ENCODE peak calls at places on chromosome 22, in ten cellular contexts. One of them, this sample, is unnamed.

GRCh38 chr22:48857202-48857805 is 970.4 kb downstream of the BRD1 start:
- DNase-seq in activated T-helper 9 cell treated with anti-CD3 and anti-CD28 coated beads, Interleukin-2, amount 50 U/mL, for 16 hours: no peak
- DNase-seq in stimulated activated CD4-positive, alpha-beta T cell treated with anti-CD3 and anti-CD28 coated beads, Interleukin-2, amount 100 ng/mL, for 48 hours: no peak
- DNase-seq in T-helper 2 cell: no peak
- DNase-seq in HTR-8/SVneo: no peak
- DNase-seq in astrocyte of the cerebellum: no peak
- DNase-seq in HCT116: no peak
- DNase-seq in T47D: no peak
- DNase-seq in T-helper 9 cell: no peak
- DNase-seq in H9: peak
- DNase-seq in this sample: no peak

GRCh38 chr22:49398646-49399045 is 429.0 kb downstream of the BRD1 start:
- DNase-seq in activated T-helper 9 cell treated with anti-CD3 and anti-CD28 coated beads, Interleukin-2, amount 50 U/mL, for 16 hours: no peak
- DNase-seq in stimulated activated CD4-positive, alpha-beta T cell treated with anti-CD3 and anti-CD28 coated beads, Interleukin-2, amount 100 ng/mL, for 48 hours: no peak
- DNase-seq in T-helper 2 cell: no peak
- DNase-seq in HTR-8/SVneo: no peak
- DNase-seq in astrocyte of the cerebellum: no peak
- DNase-seq in HCT116: no peak
- DNase-seq in T47D: no peak
- DNase-seq in T-helper 9 cell: no peak
- DNase-seq in H9: peak
- DNase-seq in this sample: no peak

GRCh38 chr22:50621491-50621880 is 6.5 kb downstream of the ARSA start:
- DNase-seq in activated T-helper 9 cell treated with anti-CD3 and anti-CD28 coated beads, Interleukin-2, amount 50 U/mL, for 16 hours: no peak
- DNase-seq in stimulated activated CD4-positive, alpha-beta T cell treated with anti-CD3 and anti-CD28 coated beads, Interleukin-2, amount 100 ng/mL, for 48 hours: peak
- DNase-seq in T-helper 2 cell: no peak
- DNase-seq in HTR-8/SVneo: no peak
- DNase-seq in astrocyte of the cerebellum: no peak
- DNase-seq in HCT116: no peak
- DNase-seq in T47D: no peak
- DNase-seq in T-helper 9 cell: peak
- DNase-seq in H9: peak
- DNase-seq in this sample: peak

GRCh38 chr22:39527481-39527961 is 5.0 kb downstream of the RPS19BP1 start:
- DNase-seq in activated T-helper 9 cell treated with anti-CD3 and anti-CD28 coated beads, Interleukin-2, amount 50 U/mL, for 16 hours: no peak
- DNase-seq in stimulated activated CD4-positive, alpha-beta T cell treated with anti-CD3 and anti-CD28 coated beads, Interleukin-2, amount 100 ng/mL, for 48 hours: no peak
- DNase-seq in T-helper 2 cell: no peak
- DNase-seq in HTR-8/SVneo: no peak
- DNase-seq in astrocyte of the cerebellum: no peak
- DNase-seq in HCT116: no peak
- DNase-seq in T47D: peak
- DNase-seq in T-helper 9 cell: no peak
- DNase-seq in H9: peak
- DNase-seq in this sample: peak

GRCh38 chr22:45344339-45344738 is 34.6 kb downstream of the FAM118A start:
- DNase-seq in activated T-helper 9 cell treated with anti-CD3 and anti-CD28 coated beads, Interleukin-2, amount 50 U/mL, for 16 hours: no peak
- DNase-seq in stimulated activated CD4-positive, alpha-beta T cell treated with anti-CD3 and anti-CD28 coated beads, Interleukin-2, amount 100 ng/mL, for 48 hours: no peak
- DNase-seq in T-helper 2 cell: no peak
- DNase-seq in HTR-8/SVneo: no peak
- DNase-seq in astrocyte of the cerebellum: no peak
- DNase-seq in HCT116: no peak
- DNase-seq in T47D: peak
- DNase-seq in T-helper 9 cell: no peak
- DNase-seq in H9: peak
- DNase-seq in this sample: no peak

GRCh38 chr22:37007666-37008065 is 11.6 kb downstream of the TST start:
- DNase-seq in activated T-helper 9 cell treated with anti-CD3 and anti-CD28 coated beads, Interleukin-2, amount 50 U/mL, for 16 hours: no peak
- DNase-seq in stimulated activated CD4-positive, alpha-beta T cell treated with anti-CD3 and anti-CD28 coated beads, Interleukin-2, amount 100 ng/mL, for 48 hours: no peak
- DNase-seq in T-helper 2 cell: no peak
- DNase-seq in HTR-8/SVneo: no peak
- DNase-seq in astrocyte of the cerebellum: no peak
- DNase-seq in HCT116: no peak
- DNase-seq in T47D: no peak
- DNase-seq in T-helper 9 cell: no peak
- DNase-seq in H9: no peak
- DNase-seq in this sample: no peak

GRCh38 chr22:31296258-31296657 is 4.0 kb upstream of the PIK3IP1 start:
- DNase-seq in activated T-helper 9 cell treated with anti-CD3 and anti-CD28 coated beads, Interleukin-2, amount 50 U/mL, for 16 hours: no peak
- DNase-seq in stimulated activated CD4-positive, alpha-beta T cell treated with anti-CD3 and anti-CD28 coated beads, Interleukin-2, amount 100 ng/mL, for 48 hours: no peak
- DNase-seq in T-helper 2 cell: no peak
- DNase-seq in HTR-8/SVneo: no peak
- DNase-seq in astrocyte of the cerebellum: no peak
- DNase-seq in HCT116: no peak
- DNase-seq in T47D: no peak
- DNase-seq in T-helper 9 cell: no peak
- DNase-seq in H9: no peak
- DNase-seq in this sample: peak

GRCh38 chr22:43310311-43310710 is 32.9 kb downstream of the SCUBE1 start:
- DNase-seq in activated T-helper 9 cell treated with anti-CD3 and anti-CD28 coated beads, Interleukin-2, amount 50 U/mL, for 16 hours: no peak
- DNase-seq in stimulated activated CD4-positive, alpha-beta T cell treated with anti-CD3 and anti-CD28 coated beads, Interleukin-2, amount 100 ng/mL, for 48 hours: no peak
- DNase-seq in T-helper 2 cell: no peak
- DNase-seq in HTR-8/SVneo: no peak
- DNase-seq in astrocyte of the cerebellum: peak
- DNase-seq in HCT116: no peak
- DNase-seq in T47D: no peak
- DNase-seq in T-helper 9 cell: no peak
- DNase-seq in H9: no peak
- DNase-seq in this sample: no peak

GRCh38 chr22:41021039-41021654 is 70.0 kb downstream of the RBX1 start:
- DNase-seq in activated T-helper 9 cell treated with anti-CD3 and anti-CD28 coated beads, Interleukin-2, amount 50 U/mL, for 16 hours: no peak
- DNase-seq in stimulated activated CD4-positive, alpha-beta T cell treated with anti-CD3 and anti-CD28 coated beads, Interleukin-2, amount 100 ng/mL, for 48 hours: peak
- DNase-seq in T-helper 2 cell: no peak
- DNase-seq in HTR-8/SVneo: no peak
- DNase-seq in astrocyte of the cerebellum: no peak
- DNase-seq in HCT116: no peak
- DNase-seq in T47D: peak
- DNase-seq in T-helper 9 cell: no peak
- DNase-seq in H9: peak
- DNase-seq in this sample: peak

GRCh38 chr22:25366408-25366807 is 147.0 kb downstream of the CRYBB2 start:
- DNase-seq in activated T-helper 9 cell treated with anti-CD3 and anti-CD28 coated beads, Interleukin-2, amount 50 U/mL, for 16 hours: no peak
- DNase-seq in stimulated activated CD4-positive, alpha-beta T cell treated with anti-CD3 and anti-CD28 coated beads, Interleukin-2, amount 100 ng/mL, for 48 hours: no peak
- DNase-seq in T-helper 2 cell: no peak
- DNase-seq in HTR-8/SVneo: no peak
- DNase-seq in astrocyte of the cerebellum: no peak
- DNase-seq in HCT116: no peak
- DNase-seq in T47D: no peak
- DNase-seq in T-helper 9 cell: no peak
- DNase-seq in H9: no peak
- DNase-seq in this sample: no peak

GRCh38 chr22:34997921-34998320 is 68.0 kb upstream of the ISX start:
- DNase-seq in activated T-helper 9 cell treated with anti-CD3 and anti-CD28 coated beads, Interleukin-2, amount 50 U/mL, for 16 hours: no peak
- DNase-seq in stimulated activated CD4-positive, alpha-beta T cell treated with anti-CD3 and anti-CD28 coated beads, Interleukin-2, amount 100 ng/mL, for 48 hours: no peak
- DNase-seq in T-helper 2 cell: no peak
- DNase-seq in HTR-8/SVneo: no peak
- DNase-seq in astrocyte of the cerebellum: no peak
- DNase-seq in HCT116: no peak
- DNase-seq in T47D: no peak
- DNase-seq in T-helper 9 cell: no peak
- DNase-seq in H9: no peak
- DNase-seq in this sample: no peak

GRCh38 chr22:21564411-21564810 is 3.1 kb upstream of the UBE2L3 start:
- DNase-seq in activated T-helper 9 cell treated with anti-CD3 and anti-CD28 coated beads, Interleukin-2, amount 50 U/mL, for 16 hours: no peak
- DNase-seq in stimulated activated CD4-positive, alpha-beta T cell treated with anti-CD3 and anti-CD28 coated beads, Interleukin-2, amount 100 ng/mL, for 48 hours: no peak
- DNase-seq in T-helper 2 cell: no peak
- DNase-seq in HTR-8/SVneo: no peak
- DNase-seq in astrocyte of the cerebellum: no peak
- DNase-seq in HCT116: no peak
- DNase-seq in T47D: no peak
- DNase-seq in T-helper 9 cell: no peak
- DNase-seq in H9: no peak
- DNase-seq in this sample: no peak

GRCh38 chr22:21978564-21979386 is 3.8 kb downstream of the TOP3B start:
- DNase-seq in activated T-helper 9 cell treated with anti-CD3 and anti-CD28 coated beads, Interleukin-2, amount 50 U/mL, for 16 hours: no peak
- DNase-seq in stimulated activated CD4-positive, alpha-beta T cell treated with anti-CD3 and anti-CD28 coated beads, Interleukin-2, amount 100 ng/mL, for 48 hours: no peak
- DNase-seq in T-helper 2 cell: no peak
- DNase-seq in HTR-8/SVneo: no peak
- DNase-seq in astrocyte of the cerebellum: no peak
- DNase-seq in HCT116: no peak
- DNase-seq in T47D: no peak
- DNase-seq in T-helper 9 cell: no peak
- DNase-seq in H9: no peak
- DNase-seq in this sample: no peak

GRCh38 chr22:47316020-47316419 is 553.6 kb downstream of the TBC1D22A start:
- DNase-seq in activated T-helper 9 cell treated with anti-CD3 and anti-CD28 coated beads, Interleukin-2, amount 50 U/mL, for 16 hours: no peak
- DNase-seq in stimulated activated CD4-positive, alpha-beta T cell treated with anti-CD3 and anti-CD28 coated beads, Interleukin-2, amount 100 ng/mL, for 48 hours: no peak
- DNase-seq in T-helper 2 cell: no peak
- DNase-seq in HTR-8/SVneo: no peak
- DNase-seq in astrocyte of the cerebellum: no peak
- DNase-seq in HCT116: no peak
- DNase-seq in T47D: no peak
- DNase-seq in T-helper 9 cell: no peak
- DNase-seq in H9: no peak
- DNase-seq in this sample: no peak

GRCh38 chr22:39690901-39691620 is 120.5 kb downstream of the CACNA1I start:
- DNase-seq in activated T-helper 9 cell treated with anti-CD3 and anti-CD28 coated beads, Interleukin-2, amount 50 U/mL, for 16 hours: no peak
- DNase-seq in stimulated activated CD4-positive, alpha-beta T cell treated with anti-CD3 and anti-CD28 coated beads, Interleukin-2, amount 100 ng/mL, for 48 hours: peak
- DNase-seq in T-helper 2 cell: no peak
- DNase-seq in HTR-8/SVneo: no peak
- DNase-seq in astrocyte of the cerebellum: no peak
- DNase-seq in HCT116: no peak
- DNase-seq in T47D: no peak
- DNase-seq in T-helper 9 cell: no peak
- DNase-seq in H9: peak
- DNase-seq in this sample: no peak

GRCh38 chr22:50730941-50731661 is 6.9 kb upstream of the ACR start:
- DNase-seq in activated T-helper 9 cell treated with anti-CD3 and anti-CD28 coated beads, Interleukin-2, amount 50 U/mL, for 16 hours: no peak
- DNase-seq in stimulated activated CD4-positive, alpha-beta T cell treated with anti-CD3 and anti-CD28 coated beads, Interleukin-2, amount 100 ng/mL, for 48 hours: no peak
- DNase-seq in T-helper 2 cell: no peak
- DNase-seq in HTR-8/SVneo: no peak
- DNase-seq in astrocyte of the cerebellum: no peak
- DNase-seq in HCT116: no peak
- DNase-seq in T47D: no peak
- DNase-seq in T-helper 9 cell: no peak
- DNase-seq in H9: no peak
- DNase-seq in this sample: no peak

GRCh38 chr22:37457093-37457893 is 28.9 kb downstream of the MFNG start:
- DNase-seq in activated T-helper 9 cell treated with anti-CD3 and anti-CD28 coated beads, Interleukin-2, amount 50 U/mL, for 16 hours: peak
- DNase-seq in stimulated activated CD4-positive, alpha-beta T cell treated with anti-CD3 and anti-CD28 coated beads, Interleukin-2, amount 100 ng/mL, for 48 hours: peak
- DNase-seq in T-helper 2 cell: peak
- DNase-seq in HTR-8/SVneo: peak
- DNase-seq in astrocyte of the cerebellum: peak
- DNase-seq in HCT116: peak
- DNase-seq in T47D: peak
- DNase-seq in T-helper 9 cell: peak
- DNase-seq in H9: peak
- DNase-seq in this sample: peak

GRCh38 chr22:35970601-35971417 is 57.8 kb downstream of the RBFOX2 start:
- DNase-seq in activated T-helper 9 cell treated with anti-CD3 and anti-CD28 coated beads, Interleukin-2, amount 50 U/mL, for 16 hours: no peak
- DNase-seq in stimulated activated CD4-positive, alpha-beta T cell treated with anti-CD3 and anti-CD28 coated beads, Interleukin-2, amount 100 ng/mL, for 48 hours: no peak
- DNase-seq in T-helper 2 cell: no peak
- DNase-seq in HTR-8/SVneo: no peak
- DNase-seq in astrocyte of the cerebellum: no peak
- DNase-seq in HCT116: no peak
- DNase-seq in T47D: no peak
- DNase-seq in T-helper 9 cell: no peak
- DNase-seq in H9: no peak
- DNase-seq in this sample: no peak

GRCh38 chr22:23248583-23248982 is 68.3 kb downstream of the BCR start:
- DNase-seq in activated T-helper 9 cell treated with anti-CD3 and anti-CD28 coated beads, Interleukin-2, amount 50 U/mL, for 16 hours: no peak
- DNase-seq in stimulated activated CD4-positive, alpha-beta T cell treated with anti-CD3 and anti-CD28 coated beads, Interleukin-2, amount 100 ng/mL, for 48 hours: no peak
- DNase-seq in T-helper 2 cell: no peak
- DNase-seq in HTR-8/SVneo: no peak
- DNase-seq in astrocyte of the cerebellum: peak
- DNase-seq in HCT116: no peak
- DNase-seq in T47D: peak
- DNase-seq in T-helper 9 cell: no peak
- DNase-seq in H9: peak
- DNase-seq in this sample: no peak

GRCh38 chr22:50713008-50713385 is 25.0 kb upstream of the ACR start:
- DNase-seq in activated T-helper 9 cell treated with anti-CD3 and anti-CD28 coated beads, Interleukin-2, amount 50 U/mL, for 16 hours: no peak
- DNase-seq in stimulated activated CD4-positive, alpha-beta T cell treated with anti-CD3 and anti-CD28 coated beads, Interleukin-2, amount 100 ng/mL, for 48 hours: no peak
- DNase-seq in T-helper 2 cell: no peak
- DNase-seq in HTR-8/SVneo: no peak
- DNase-seq in astrocyte of the cerebellum: no peak
- DNase-seq in HCT116: no peak
- DNase-seq in T47D: no peak
- DNase-seq in T-helper 9 cell: no peak
- DNase-seq in H9: no peak
- DNase-seq in this sample: no peak

GRCh38 chr22:25845985-25846745 is 104.2 kb downstream of the MYO18B start:
- DNase-seq in activated T-helper 9 cell treated with anti-CD3 and anti-CD28 coated beads, Interleukin-2, amount 50 U/mL, for 16 hours: no peak
- DNase-seq in stimulated activated CD4-positive, alpha-beta T cell treated with anti-CD3 and anti-CD28 coated beads, Interleukin-2, amount 100 ng/mL, for 48 hours: no peak
- DNase-seq in T-helper 2 cell: no peak
- DNase-seq in HTR-8/SVneo: no peak
- DNase-seq in astrocyte of the cerebellum: no peak
- DNase-seq in HCT116: no peak
- DNase-seq in T47D: no peak
- DNase-seq in T-helper 9 cell: no peak
- DNase-seq in H9: no peak
- DNase-seq in this sample: no peak

GRCh38 chr22:45587638-45588481 is 83.8 kb upstream of the ATXN10 start:
- DNase-seq in activated T-helper 9 cell treated with anti-CD3 and anti-CD28 coated beads, Interleukin-2, amount 50 U/mL, for 16 hours: no peak
- DNase-seq in stimulated activated CD4-positive, alpha-beta T cell treated with anti-CD3 and anti-CD28 coated beads, Interleukin-2, amount 100 ng/mL, for 48 hours: no peak
- DNase-seq in T-helper 2 cell: no peak
- DNase-seq in HTR-8/SVneo: peak
- DNase-seq in astrocyte of the cerebellum: no peak
- DNase-seq in HCT116: no peak
- DNase-seq in T47D: peak
- DNase-seq in T-helper 9 cell: no peak
- DNase-seq in H9: no peak
- DNase-seq in this sample: no peak

GRCh38 chr22:22463855-22464540 is 44.5 kb downstream of the ZNF280B start:
- DNase-seq in activated T-helper 9 cell treated with anti-CD3 and anti-CD28 coated beads, Interleukin-2, amount 50 U/mL, for 16 hours: peak
- DNase-seq in stimulated activated CD4-positive, alpha-beta T cell treated with anti-CD3 and anti-CD28 coated beads, Interleukin-2, amount 100 ng/mL, for 48 hours: peak
- DNase-seq in T-helper 2 cell: no peak
- DNase-seq in HTR-8/SVneo: peak
- DNase-seq in astrocyte of the cerebellum: peak
- DNase-seq in HCT116: peak
- DNase-seq in T47D: peak
- DNase-seq in T-helper 9 cell: peak
- DNase-seq in H9: peak
- DNase-seq in this sample: peak

This sample was measured in small intestine.